ENCODE peak calls at places on chromosome 15, in four cellular contexts. I is HCT116, X is HepG2, W is K562. K is an unnamed sample.

GRCh38 chr15:100284701-100285100 is 57.1 kb downstream of the ADAMTS17 start:
- DNase-seq in I (no peak), X (no peak), W (no peak), K (no peak)

GRCh38 chr15:93235926-93236781 is 147.1 kb upstream of the RGMA start:
- DNase-seq in I (no peak), X (no peak), W (no peak), K (peak)

GRCh38 chr15:20340331-20340811 is 201.2 kb downstream of the GOLGA6L6 start:
- DNase-seq in I (no peak), X (no peak), W (peak), K (no peak)

GRCh38 chr15:99253381-99254090 is 2.3 kb downstream of the LRRC28 start:
- DNase-seq in I (no peak), X (no peak), W (no peak), K (no peak)

GRCh38 chr15:28896944-28897343 is 11.2 kb downstream of the APBA2 start:
- DNase-seq in I (no peak), X (peak), W (no peak), K (no peak)

GRCh38 chr15:80557441-80558234 is 137.5 kb upstream of the ABHD17C start:
- DNase-seq in I (no peak), X (no peak), W (no peak), K (peak)

GRCh38 chr15:99385865-99386264 is 134.6 kb downstream of the LRRC28 start:
- DNase-seq in I (no peak), X (peak), W (no peak), K (no peak)

GRCh38 chr15:31814082-31814481 is 216.2 kb upstream of the CHRNA7 start:
- DNase-seq in I (no peak), X (no peak), W (no peak), K (no peak)

GRCh38 chr15:52620496-52620895 is 51.7 kb upstream of the ARPP19 start:
- DNase-seq in I (no peak), X (no peak), W (no peak), K (no peak)

GRCh38 chr15:67218428-67218827 is 36.0 kb downstream of the AAGAB start:
- DNase-seq in I (no peak), X (no peak), W (no peak), K (no peak)

GRCh38 chr15:95520511-95520910 is 810.0 kb upstream of the NR2F2 start:
- DNase-seq in I (no peak), X (no peak), W (no peak), K (no peak)

GRCh38 chr15:89490550-89491315 is 5.7 kb downstream of the RHCG start:
- DNase-seq in I (no peak), X (no peak), W (no peak), K (no peak)

GRCh38 chr15:27587810-27588209 is 511.3 kb downstream of the OCA2 start:
- DNase-seq in I (no peak), X (no peak), W (peak), K (peak)

GRCh38 chr15:76865548-76865991 is 39.6 kb downstream of the SCAPER start:
- DNase-seq in I (no peak), X (no peak), W (no peak), K (no peak)

GRCh38 chr15:60340207-60340921 is 57.4 kb downstream of the ANXA2 start:
- DNase-seq in I (no peak), X (peak), W (no peak), K (no peak)

GRCh38 chr15:63583027-63583426 is 14.2 kb upstream of the FBXL22 start:
- DNase-seq in I (no peak), X (no peak), W (no peak), K (no peak)

GRCh38 chr15:80902298-80902801 is 87.3 kb downstream of the MESD start:
- DNase-seq in I (no peak), X (no peak), W (peak), K (no peak)

GRCh38 chr15:33142708-33143107 is 51.8 kb downstream of the FMN1 start:
- DNase-seq in I (no peak), X (peak), W (no peak), K (no peak)

GRCh38 chr15:89820651-89821611 is 6.3 kb upstream of the ANPEP start:
- DNase-seq in I (peak), X (no peak), W (no peak), K (no peak)

GRCh38 chr15:65869954-65870871 is 922 bp downstream of the RAB11A start:
- DNase-seq in I (no peak), X (peak), W (peak), K (no peak)

GRCh38 chr15:65867244-65867643 is 2.0 kb upstream of the RAB11A start:
- DNase-seq in I (no peak), X (no peak), W (no peak), K (no peak)

GRCh38 chr15:65870889-65871533 is 1.7 kb downstream of the RAB11A start:
- DNase-seq in I (no peak), X (peak), W (peak), K (no peak)

GRCh38 chr15:65869127-65869953 is at the start of gene RAB11A:
- DNase-seq in I (peak), X (peak), W (peak), K (peak)

GRCh38 chr15:65868546-65869126 is 655 bp upstream of the RAB11A start:
- DNase-seq in I (no peak), X (no peak), W (peak), K (no peak)
- H3K9ac ChIP-seq in I (peak), X (peak), W (peak), K (no peak)

GRCh38 chr15:87816016-87816415 is 440.5 kb downstream of the NTRK3 start:
- DNase-seq in I (no peak), X (no peak), W (no peak), K (no peak)
- TF ChIP-seq FOSL1 in I (no peak), X (no peak), W (no peak), K (no peak)

GRCh38 chr15:47439870-47440155 is 277.5 kb upstream of the SEMA6D start:
- DNase-seq in I (no peak), X (no peak), W (no peak), K (no peak)

GRCh38 chr15:47442366-47442765 is 274.9 kb upstream of the SEMA6D start:
- DNase-seq in I (no peak), X (no peak), W (no peak), K (no peak)

GRCh38 chr15:47439146-47439869 is 278.0 kb upstream of the SEMA6D start:
- DNase-seq in I (no peak), X (no peak), W (no peak), K (no peak)

DNA sequence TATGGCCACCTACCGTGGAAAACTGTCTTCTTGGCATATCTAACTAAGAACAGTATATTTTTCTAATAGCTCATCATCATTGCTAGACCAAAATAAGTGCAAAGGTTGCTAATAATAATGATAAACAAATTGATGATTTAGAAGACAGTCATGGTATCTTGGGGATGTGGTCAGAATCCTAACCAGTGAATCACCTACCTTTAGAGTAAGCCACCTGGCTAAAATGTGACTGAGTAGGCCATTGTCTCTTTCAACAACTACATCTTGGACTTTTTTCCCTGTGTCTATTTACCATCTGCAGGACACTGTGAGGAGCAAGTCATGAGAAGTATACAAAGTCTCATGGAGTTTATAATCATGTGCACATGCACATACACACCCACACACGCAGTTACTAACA is 273.5 kb upstream of the SEMA6D start:
- DNase-seq in I (no peak), X (no peak), W (no peak), K (no peak)
- TF ChIP-seq ATF3 in I (no peak), X (no peak), W (no peak), K (no peak)

DNA sequence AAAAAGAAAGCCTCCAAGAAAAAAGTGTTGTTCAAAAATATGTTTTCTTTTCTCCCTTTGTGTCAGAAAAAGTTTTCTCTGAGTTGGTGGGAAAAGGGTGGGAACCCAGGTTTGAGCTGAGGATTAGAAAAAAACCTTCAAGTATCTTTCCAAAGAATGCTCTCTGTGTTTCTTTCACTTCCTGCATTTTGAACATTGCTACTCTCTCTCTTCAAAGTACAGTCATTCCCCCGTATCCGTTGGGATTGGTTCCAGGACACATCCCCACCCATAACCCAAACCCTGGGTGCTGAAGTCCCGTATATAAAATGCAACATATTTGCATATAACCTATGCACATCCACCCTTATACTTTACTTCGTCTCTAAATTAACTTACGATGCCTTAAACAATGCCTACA is 139.6 kb downstream of the TMCO5A start:
- DNase-seq in I (no peak), X (no peak), W (no peak), K (no peak)
- H3K9ac ChIP-seq in I (no peak), X (no peak), W (no peak), K (no peak)

GRCh38 chr15:39672184-39672583 is 91.3 kb downstream of the THBS1 start:
- DNase-seq in I (no peak), X (no peak), W (no peak), K (no peak)
- TF ChIP-seq FOSL1 in I (no peak), X (no peak), W (no peak), K (no peak)

GRCh38 chr15:45448516-45448915 is 70.2 kb upstream of the GATM start:
- DNase-seq in I (no peak), X (no peak), W (no peak), K (no peak)
- TF ChIP-seq ATF3 in I (no peak), X (no peak), W (no peak), K (no peak)

GRCh38 chr15:72503147-72503546 is 29.0 kb downstream of the ARIH1 start:
- DNase-seq in I (no peak), X (no peak), W (no peak), K (no peak)

GRCh38 chr15:72507402-72507801 is 33.3 kb downstream of the ARIH1 start:
- DNase-seq in I (no peak), X (no peak), W (no peak), K (no peak)

GRCh38 chr15:72497402-72497801 is 23.3 kb downstream of the ARIH1 start:
- DNase-seq in I (no peak), X (no peak), W (no peak), K (no peak)

GRCh38 chr15:72496783-72497182 is 22.7 kb downstream of the ARIH1 start:
- DNase-seq in I (no peak), X (no peak), W (no peak), K (no peak)

DNA sequence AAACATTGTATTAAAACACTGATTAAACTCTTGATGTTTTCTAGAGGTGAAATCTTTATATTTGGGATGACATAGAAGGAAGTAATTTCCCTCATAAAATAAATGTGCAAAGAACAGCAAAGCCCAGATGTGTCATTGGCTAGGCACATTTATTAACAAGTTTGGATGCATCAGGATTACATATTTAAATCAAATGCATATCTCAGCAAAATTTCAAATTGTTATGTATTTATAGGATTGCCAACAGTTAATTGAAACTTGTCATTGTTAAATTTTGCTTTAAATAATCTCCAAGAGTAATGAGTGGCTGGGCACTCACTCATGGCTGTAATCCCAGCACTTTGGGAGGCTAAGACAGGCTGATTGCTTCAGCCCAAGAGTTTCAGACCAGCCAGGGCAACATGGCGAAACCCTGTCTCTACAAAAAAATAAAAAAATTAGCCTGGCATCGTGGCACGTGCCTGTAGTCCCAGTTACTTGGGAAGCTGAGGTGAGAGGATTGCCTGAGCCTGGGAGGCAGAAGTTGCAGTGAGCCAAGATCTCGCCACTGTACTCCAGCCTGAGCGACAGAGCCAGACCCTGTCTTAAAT is 28.2 kb downstream of the ARIH1 start:
- DNase-seq in I (no peak), X (no peak), W (no peak), K (no peak)
- H3K9ac ChIP-seq in I (no peak), X (no peak), W (no peak), K (no peak)

GRCh38 chr15:65355983-65356353 is 21.8 kb downstream of the IGDCC3 start:
- DNase-seq in I (no peak), X (no peak), W (no peak), K (no peak)

GRCh38 chr15:65354835-65355172 is 23.0 kb downstream of the IGDCC3 start:
- DNase-seq in I (no peak), X (no peak), W (no peak), K (no peak)

DNA sequence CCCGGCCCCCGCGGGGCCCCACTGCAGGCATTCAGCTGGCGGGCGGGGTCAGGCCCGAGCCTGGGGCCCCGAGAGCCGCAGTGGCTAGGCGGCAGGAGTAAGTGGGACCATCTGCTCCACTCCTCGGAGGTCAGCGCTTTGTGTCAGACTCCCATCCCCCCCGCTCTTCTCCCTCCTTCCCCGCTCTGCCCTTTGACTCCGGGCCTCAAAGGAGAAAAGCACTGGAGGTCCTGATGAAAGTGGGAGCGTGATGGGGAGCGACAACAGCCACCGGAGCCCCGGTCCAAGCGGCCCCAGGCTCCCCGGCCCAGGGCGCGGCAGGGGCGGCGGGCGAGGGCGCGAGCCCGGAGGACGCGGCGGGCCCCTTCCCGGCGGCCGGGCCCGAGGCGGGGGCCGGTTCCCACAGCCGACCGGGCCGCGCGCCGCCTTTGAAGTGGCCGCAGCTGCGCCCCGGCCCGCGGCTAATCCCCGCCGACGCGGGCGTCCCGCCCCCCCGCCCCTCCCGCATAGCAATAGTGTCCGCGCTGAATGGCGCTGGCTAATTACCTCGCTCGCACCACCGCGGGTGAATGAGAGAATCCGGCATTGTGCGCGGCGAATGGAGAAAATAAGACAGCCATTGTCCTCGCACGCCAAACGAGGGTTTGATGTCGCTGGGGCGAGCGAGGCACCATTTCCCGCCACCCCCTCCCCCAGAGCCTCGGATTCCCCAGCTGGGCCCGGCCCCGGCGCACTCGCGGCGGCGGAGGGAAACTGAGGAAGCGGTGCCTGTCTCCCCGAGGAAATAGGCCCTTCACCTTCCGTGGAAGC is 22.4 kb downstream of the IGDCC3 start:
- DNase-seq in I (no peak), X (peak), W (peak), K (peak)
- TF ChIP-seq FOSL1 in I (no peak), X (no peak), W (no peak), K (no peak)

DNA sequence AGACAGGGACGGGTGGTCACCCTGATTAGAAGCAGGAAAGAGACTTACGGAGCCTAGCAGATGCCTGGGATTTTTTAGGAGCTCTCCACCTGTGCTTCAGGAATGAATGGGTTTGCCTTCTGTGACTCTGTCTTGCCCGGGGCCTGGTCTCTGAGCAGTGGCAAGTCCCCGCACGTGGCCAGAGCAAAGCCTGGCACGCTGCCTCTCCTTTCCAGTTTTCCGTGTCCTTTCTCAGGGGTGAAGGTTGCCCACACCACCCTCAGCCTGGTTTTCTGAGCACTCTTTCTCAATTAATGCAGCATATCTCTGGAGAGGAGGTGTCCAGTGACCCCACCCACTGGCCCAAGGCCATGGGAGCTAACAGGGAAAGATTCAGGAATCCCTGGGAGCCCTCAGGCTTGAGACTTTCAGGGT is 14.5 kb upstream of the CHST14 start:
- DNase-seq in I (no peak), X (no peak), W (no peak), K (no peak)
- TF ChIP-seq ATF3 in I (no peak), X (no peak), W (no peak), K (no peak)

GRCh38 chr15:40959331-40960141 is 6.3 kb downstream of the CHAC1 start:
- DNase-seq in I (no peak), X (no peak), W (no peak), K (no peak)
- H3K9ac ChIP-seq in I (no peak), X (no peak), W (peak), K (no peak)